ENCODE peak calls at places on chromosomes 16 and 17, in eight cellular contexts. R, K, D, L, I, E, Y and G are unnamed samples.

GRCh38 chr17:3657588-3657869 is 10.8 kb downstream of the TAX1BP3 start:
- DNase-seq in E (no peak), I (no peak), K (no peak), Y (peak; percentile 54), R (no peak), D (no peak), L (no peak), G (no peak)

GRCh38 chr17:81537343-81537855 is 9.2 kb downstream of the FSCN2 start:
- DNase-seq in K (no peak), R (no peak), D (no peak), I (peak; percentile 81), L (peak; percentile 77), E (peak; percentile 65), Y (peak; percentile 95), G (no peak)

GRCh38 chr17:80381416-80381923 is 33.5 kb upstream of the ENDOV start:
- DNase-seq in R (no peak), K (no peak), L (no peak), Y (no peak), E (no peak), D (no peak), I (no peak), G (no peak)

GRCh38 chr17:30345089-30345433 is 11.2 kb upstream of the TMIGD1 start:
- DNase-seq in K (no peak), E (no peak), Y (no peak), D (no peak), R (no peak), L (no peak), I (no peak), G (no peak)

GRCh38 chr16:23466162-23466885 is 13.3 kb upstream of the COG7 start:
- DNase-seq in L (peak; percentile 44), R (peak; percentile 95), K (peak; percentile 87), E (no peak), I (no peak), Y (no peak), D (peak; percentile 96), G (peak; percentile 93)

GRCh38 chr16:73152731-73153130 is 104.8 kb upstream of the ZFHX3 start:
- DNase-seq in Y (peak; percentile 91), L (no peak), R (no peak), I (no peak), D (no peak), K (no peak), E (peak; percentile 97), G (no peak)

GRCh38 chr17:17587614-17588336 is 3.7 kb downstream of the PEMT start:
- DNase-seq in L (no peak), K (no peak), I (no peak), D (no peak), R (no peak), Y (no peak), E (no peak), G (no peak)

GRCh38 chr17:36118477-36119353 is 15.1 kb downstream of the CCL4 start:
- DNase-seq in E (no peak), L (peak; percentile 19), I (no peak), K (no peak), D (no peak), Y (no peak), R (no peak), G (no peak)

GRCh38 chr17:1324201-1324750 is 44.8 kb downstream of the TRARG1 start:
- DNase-seq in Y (no peak), E (no peak), D (no peak), R (no peak), I (peak; percentile 21), L (no peak), K (peak; percentile 60), G (no peak)

GRCh38 chr16:64543401-64543800 is 578.5 kb downstream of the CDH11 start:
- DNase-seq in L (no peak), I (no peak), R (no peak), E (no peak), Y (no peak), K (no peak), D (no peak), G (no peak)

GRCh38 chr17:3571043-3571900 is 13.7 kb upstream of the TRPV3 start:
- DNase-seq in K (no peak), I (no peak), R (no peak), E (no peak), L (no peak), Y (peak; percentile 31), D (no peak), G (no peak)

GRCh38 chr16:8899709-8900317 is 17.7 kb downstream of the LITAFD start:
- DNase-seq in D (no peak), I (no peak), R (no peak), L (no peak), E (peak; percentile 35), K (no peak), Y (no peak), G (no peak)

GRCh38 chr16:67701420-67701819 is 17.7 kb downstream of the GFOD2 start:
- DNase-seq in R (no peak), D (no peak), K (no peak), E (no peak), I (no peak), Y (no peak), L (no peak), G (no peak)

GRCh38 chr17:60086822-60087591 is 8.3 kb upstream of the HEATR6 start:
- DNase-seq in K (no peak), L (no peak), Y (no peak), E (peak; percentile 78), I (no peak), D (peak; percentile 72), R (no peak), G (no peak)
- H3K27ac ChIP-seq in K (peak overlapping the region; percentile 40), L (peak overlapping the region; percentile 50), Y (no peak overlapping the region), E (no peak overlapping the region), I (no peak overlapping the region), D (peak overlapping the region; percentile 78), R (no peak overlapping the region), G (peak overlapping the region; percentile 3)

GRCh38 chr17:2484876-2485275 is 26.8 kb downstream of the METTL16 start:
- DNase-seq in D (no peak), E (peak; percentile 86), L (no peak), R (peak; percentile 85), K (no peak), Y (peak; percentile 87), I (no peak), G (peak; percentile 46)

GRCh38 chr17:2482218-2482617 is 29.5 kb downstream of the METTL16 start:
- DNase-seq in R (no peak), K (no peak), L (no peak), D (no peak), E (no peak), I (no peak), Y (no peak), G (no peak)

GRCh38 chr17:2478446-2478845 is 33.2 kb downstream of the METTL16 start:
- DNase-seq in K (no peak), L (no peak), Y (peak; percentile 2), E (no peak), R (no peak), I (no peak), D (no peak), G (no peak)

GRCh38 chr17:2483084-2483483 is 28.6 kb downstream of the METTL16 start:
- DNase-seq in R (no peak), L (no peak), Y (no peak), D (no peak), I (no peak), E (no peak), K (no peak), G (no peak)

DNA sequence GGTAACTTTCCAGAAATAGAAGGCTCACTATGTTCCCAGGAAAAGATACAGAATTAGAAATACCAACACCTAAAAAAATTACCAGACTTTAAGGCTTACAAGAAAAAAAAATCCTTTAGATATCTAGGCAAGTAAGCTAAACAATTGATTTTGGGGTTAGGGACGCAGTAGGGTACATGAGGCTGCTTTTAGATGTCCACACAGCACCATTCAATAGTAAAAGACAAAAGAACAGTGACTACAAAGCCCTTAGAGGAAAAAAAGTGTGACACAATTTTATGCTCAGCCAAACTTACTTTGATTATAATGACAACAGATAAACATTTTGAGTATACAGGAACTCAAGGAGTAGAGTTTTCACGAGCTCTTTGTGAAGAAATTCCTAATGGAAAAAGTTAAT is 29.9 kb downstream of the METTL16 start:
- DNase-seq in I (no peak), E (no peak), D (no peak), L (no peak), Y (no peak), K (no peak), R (no peak), G (no peak)
- H3K27ac ChIP-seq in I (no peak overlapping the region), E (no peak overlapping the region), D (no peak overlapping the region), L (no peak overlapping the region), Y (no peak overlapping the region), K (no peak overlapping the region), R (no peak overlapping the region), G (no peak overlapping the region)

DNA sequence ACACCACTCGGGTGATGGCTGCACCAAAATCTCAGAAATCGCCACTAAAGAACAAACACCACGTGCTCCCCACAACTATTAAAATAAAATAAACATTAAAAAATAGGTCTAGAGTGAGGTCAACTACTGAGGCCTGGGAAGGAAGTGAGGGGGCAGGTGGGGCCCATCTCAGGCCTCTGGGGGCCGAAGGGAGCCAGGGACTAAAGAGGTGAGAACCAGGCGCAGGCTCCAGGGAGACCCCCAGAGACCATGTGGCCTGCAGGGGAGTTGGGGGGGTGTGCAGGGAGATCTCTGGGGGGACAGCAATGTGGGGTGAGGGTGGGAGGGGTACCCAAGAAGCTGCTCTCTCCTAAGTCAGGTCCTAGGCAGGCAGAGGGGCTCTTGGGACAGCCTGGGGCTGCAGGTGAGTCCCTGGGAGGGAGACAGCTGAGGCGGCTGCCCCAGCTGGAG is 111.3 kb upstream of the SMURF2 start:
- DNase-seq in E (no peak), Y (no peak), I (no peak), D (no peak), R (no peak), L (no peak), K (no peak), G (no peak)
- H3K27ac ChIP-seq in E (no peak overlapping the region), Y (no peak overlapping the region), I (no peak overlapping the region), D (no peak overlapping the region), R (peak overlapping the region; percentile 54), L (peak overlapping the region; percentile 65), K (no peak overlapping the region), G (no peak overlapping the region)

GRCh38 chr17:38461683-38462082 is 33.4 kb downstream of the ARHGAP23 start:
- DNase-seq in K (no peak), R (no peak), I (no peak), L (no peak), D (no peak), Y (no peak), E (no peak), G (no peak)
- H3K27ac ChIP-seq in K (no peak overlapping the region), R (no peak overlapping the region), I (no peak overlapping the region), L (no peak overlapping the region), D (no peak overlapping the region), Y (no peak overlapping the region), E (no peak overlapping the region), G (no peak overlapping the region)

GRCh38 chr17:72254808-72255449 is 134.1 kb downstream of the SOX9 start:
- DNase-seq in Y (no peak), I (no peak), E (no peak), L (no peak), D (peak; percentile 37), R (peak; percentile 59), K (no peak), G (no peak)
- H3K27ac ChIP-seq in Y (no peak overlapping the region), I (no peak overlapping the region), E (no peak overlapping the region), L (no peak overlapping the region), D (no peak overlapping the region), R (no peak overlapping the region), K (no peak overlapping the region), G (no peak overlapping the region)

DNA sequence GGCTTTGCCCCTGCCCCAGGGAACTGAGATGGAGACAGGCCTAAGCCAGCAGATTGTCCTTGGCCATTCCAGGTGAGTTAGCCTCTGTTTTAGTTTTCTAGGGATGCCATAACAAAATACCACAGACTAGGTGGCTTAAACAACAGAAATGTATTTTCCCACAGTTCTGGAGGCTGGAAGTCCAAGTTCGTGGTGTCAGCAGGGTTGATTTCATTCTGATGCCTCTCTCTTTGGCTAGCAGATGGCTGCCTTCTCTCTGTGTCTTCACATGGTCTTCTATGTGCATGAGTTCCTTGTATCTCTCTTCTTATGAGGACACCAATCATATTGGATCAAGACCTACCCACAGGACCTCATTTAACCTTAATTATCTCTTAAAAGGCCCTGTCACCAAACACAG is 12.8 kb downstream of the FAM20A start:
- DNase-seq in E (no peak), I (no peak), R (no peak), Y (peak; percentile 13), L (no peak), K (no peak), D (no peak), G (no peak)
- H3K27ac ChIP-seq in E (no peak overlapping the region), I (no peak overlapping the region), R (no peak overlapping the region), Y (no peak overlapping the region), L (no peak overlapping the region), K (no peak overlapping the region), D (no peak overlapping the region), G (no peak overlapping the region)